ENCODE peak calls at places on chromosomes 7 and 10, in eight cellular contexts. O is HCT116, I is neural progenitor cell, V is PC-3, H is OCI-LY7, P is GM23248, T is hepatocyte, N is SK-N-SH. W is an unnamed sample.

GRCh38 chr10:68202965-68203358 is 29.0 kb downstream of the ATOH7 start:
- DNase-seq in O (no peak), I (no peak), V (peak), H (no peak), P (peak), T (no peak), N (no peak), W (no peak)

GRCh38 chr7:13984831-13985685 is 4.4 kb downstream of the ETV1 start:
- DNase-seq in O (no peak), I (peak), V (no peak), H (no peak), P (no peak), T (no peak), N (no peak), W (no peak)

GRCh38 chr10:96587255-96588059 is 645 bp upstream of the TM9SF3 start:
- DNase-seq in O (peak), I (no peak), V (peak), H (peak), P (peak), T (no peak), N (no peak), W (peak)

GRCh38 chr7:477626-478220 is 41.9 kb downstream of the PDGFA start:
- DNase-seq in O (no peak), I (no peak), V (peak), H (no peak), P (no peak), T (no peak), N (no peak), W (no peak)

GRCh38 chr10:104734408-104734807 is 93.3 kb downstream of the SORCS3 start:
- DNase-seq in O (no peak), I (no peak), V (no peak), H (no peak), P (no peak), T (no peak), N (no peak), W (no peak)

GRCh38 chr10:31051703-31052102 is 20.0 kb upstream of the ZNF438 start:
- DNase-seq in O (no peak), I (no peak), V (peak), H (no peak), P (peak), T (no peak), N (no peak), W (no peak)

GRCh38 chr10:129500617-129501339 is 33.7 kb downstream of the MGMT start:
- DNase-seq in O (no peak), I (no peak), V (no peak), H (no peak), P (no peak), T (peak), N (no peak), W (no peak)

GRCh38 chr7:131521651-131522163 is 34.7 kb downstream of the PODXL start:
- DNase-seq in O (no peak), I (peak), V (peak), H (no peak), P (peak), T (no peak), N (no peak), W (no peak)

GRCh38 chr10:43259981-43260761 is 6.7 kb downstream of the RASGEF1A start:
- DNase-seq in O (no peak), I (no peak), V (peak), H (no peak), P (no peak), T (no peak), N (peak), W (peak)

GRCh38 chr7:94303736-94304135 is 91.0 kb upstream of the COL1A2 start:
- DNase-seq in O (no peak), I (no peak), V (no peak), H (no peak), P (peak), T (peak), N (no peak), W (no peak)

GRCh38 chr10:23100331-23101030 is 5.1 kb downstream of the MSRB2 start:
- DNase-seq in O (no peak), I (no peak), V (no peak), H (peak), P (no peak), T (no peak), N (no peak), W (no peak)

GRCh38 chr7:149140784-149141183 is 6.5 kb upstream of the ZNF398 start:
- DNase-seq in O (no peak), I (no peak), V (no peak), H (no peak), P (peak), T (no peak), N (no peak), W (no peak)

GRCh38 chr7:55641273-55641691 is 69.0 kb upstream of the VOPP1 start:
- DNase-seq in O (peak), I (peak), V (peak), H (peak), P (peak), T (peak), N (peak), W (peak)

GRCh38 chr7:18352339-18353255 is 143.0 kb upstream of the HDAC9 start:
- DNase-seq in O (peak), I (peak), V (peak), H (peak), P (peak), T (peak), N (peak), W (peak)

GRCh38 chr10:80506189-80506575 is 31.5 kb upstream of the SH2D4B start:
- DNase-seq in O (peak), I (no peak), V (no peak), H (no peak), P (peak), T (peak), N (no peak), W (no peak)

GRCh38 chr10:125021686-125022374 is 79.9 kb downstream of the ZRANB1 start:
- DNase-seq in O (no peak), I (no peak), V (no peak), H (no peak), P (no peak), T (no peak), N (no peak), W (no peak)

GRCh38 chr10:88152720-88153119 is 289.3 kb downstream of the PTEN start:
- DNase-seq in O (peak), I (no peak), V (no peak), H (peak), P (peak), T (peak), N (peak), W (peak)

GRCh38 chr7:101058355-101058754 is 26.9 kb upstream of the TRIM56 start:
- DNase-seq in O (peak), I (peak), V (peak), H (peak), P (peak), T (peak), N (no peak), W (peak)

GRCh38 chr7:136023134-136023869 is 46.1 kb upstream of the MTPN start:
- DNase-seq in O (no peak), I (no peak), V (no peak), H (no peak), P (no peak), T (no peak), N (no peak), W (no peak)

GRCh38 chr7:99848420-99849216 is 20.8 kb downstream of the CYP3A43 start:
- DNase-seq in O (no peak), I (no peak), V (no peak), H (no peak), P (no peak), T (no peak), N (no peak), W (no peak)

GRCh38 chr10:120282421-120282820 is 174.6 kb upstream of the PLPP4 start:
- DNase-seq in O (no peak), I (no peak), V (no peak), H (no peak), P (no peak), T (no peak), N (no peak), W (no peak)

GRCh38 chr7:70271617-70272081 is 673.4 kb downstream of the AUTS2 start:
- DNase-seq in O (no peak), I (no peak), V (no peak), H (no peak), P (peak), T (no peak), N (peak), W (no peak)

GRCh38 chr7:77226357-77226839 is 26.8 kb upstream of the FGL2 start:
- DNase-seq in O (no peak), I (no peak), V (no peak), H (no peak), P (peak), T (no peak), N (no peak), W (no peak)
- TF ChIP-seq EZH2phosphoT487 in O (no peak), I (no peak), V (no peak), H (no peak), P (no peak), T (no peak), N (no peak), W (no peak)

GRCh38 chr7:129925416-129926002 is 27.3 kb downstream of the UBE2H start:
- DNase-seq in O (no peak), I (no peak), V (no peak), H (no peak), P (peak), T (no peak), N (no peak), W (no peak)

GRCh38 chr7:129919492-129919891 is 33.3 kb downstream of the UBE2H start:
- DNase-seq in O (no peak), I (no peak), V (no peak), H (no peak), P (no peak), T (no peak), N (no peak), W (no peak)

GRCh38 chr7:129926618-129927017 is 26.1 kb downstream of the UBE2H start:
- DNase-seq in O (no peak), I (no peak), V (no peak), H (no peak), P (no peak), T (no peak), N (no peak), W (no peak)

GRCh38 chr7:129924602-129925001 is 28.2 kb downstream of the UBE2H start:
- DNase-seq in O (no peak), I (no peak), V (no peak), H (no peak), P (no peak), T (no peak), N (no peak), W (no peak)

GRCh38 chr7:129923709-129924108 is 29.1 kb downstream of the UBE2H start:
- DNase-seq in O (no peak), I (no peak), V (peak), H (no peak), P (peak), T (no peak), N (no peak), W (peak)
- TF ChIP-seq EZH2phosphoT487 in O (no peak), I (no peak), V (no peak), H (no peak), P (no peak), T (no peak), N (no peak), W (no peak)

DNA sequence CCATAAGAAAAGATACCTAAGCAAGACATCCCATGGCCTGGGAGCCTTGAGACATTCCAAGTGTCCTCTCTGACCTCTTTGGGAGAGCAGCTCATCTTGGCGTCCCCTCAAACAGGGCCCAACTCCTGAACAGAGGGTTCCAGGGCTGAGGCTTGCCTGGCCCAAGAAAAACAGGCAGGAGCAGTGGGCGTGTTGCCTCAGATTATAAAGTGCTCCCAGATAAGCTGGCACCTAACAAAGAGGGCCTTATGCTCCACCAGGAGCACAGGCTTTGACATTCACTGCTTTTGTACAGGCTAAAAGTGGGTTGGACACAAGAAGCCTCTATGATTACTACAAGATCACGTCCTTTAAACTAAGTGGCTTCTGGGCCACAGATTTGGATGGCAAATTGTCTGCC is 193.1 kb downstream of the FGFR2 start:
- DNase-seq in O (no peak), I (no peak), V (no peak), H (no peak), P (no peak), T (no peak), N (no peak), W (no peak)
- TF ChIP-seq EZH2phosphoT487 in O (no peak), I (no peak), V (no peak), H (no peak), P (no peak), T (no peak), N (no peak), W (no peak)

GRCh38 chr10:127882391-127882790 is 10.3 kb downstream of the CLRN3 start:
- DNase-seq in O (no peak), I (no peak), V (no peak), H (no peak), P (no peak), T (no peak), N (no peak), W (no peak)
- TF ChIP-seq EZH2phosphoT487 in O (no peak), I (no peak), V (no peak), H (no peak), P (no peak), T (no peak), N (no peak), W (no peak)

GRCh38 chr10:75111367-75111905 is at the start of gene SAMD8:
- DNase-seq in O (peak), I (peak), V (peak), H (peak), P (peak), T (peak), N (peak), W (peak)
- TF ChIP-seq EZH2phosphoT487 in O (no peak), I (no peak), V (no peak), H (no peak), P (no peak), T (no peak), N (no peak), W (no peak)

GRCh38 chr10:84966708-84967441 is 638.5 kb downstream of the CCSER2 start:
- DNase-seq in O (no peak), I (no peak), V (no peak), H (no peak), P (no peak), T (no peak), N (peak), W (no peak)
- TF ChIP-seq EZH2phosphoT487 in O (no peak), I (no peak), V (no peak), H (no peak), P (no peak), T (no peak), N (no peak), W (no peak)

DNA sequence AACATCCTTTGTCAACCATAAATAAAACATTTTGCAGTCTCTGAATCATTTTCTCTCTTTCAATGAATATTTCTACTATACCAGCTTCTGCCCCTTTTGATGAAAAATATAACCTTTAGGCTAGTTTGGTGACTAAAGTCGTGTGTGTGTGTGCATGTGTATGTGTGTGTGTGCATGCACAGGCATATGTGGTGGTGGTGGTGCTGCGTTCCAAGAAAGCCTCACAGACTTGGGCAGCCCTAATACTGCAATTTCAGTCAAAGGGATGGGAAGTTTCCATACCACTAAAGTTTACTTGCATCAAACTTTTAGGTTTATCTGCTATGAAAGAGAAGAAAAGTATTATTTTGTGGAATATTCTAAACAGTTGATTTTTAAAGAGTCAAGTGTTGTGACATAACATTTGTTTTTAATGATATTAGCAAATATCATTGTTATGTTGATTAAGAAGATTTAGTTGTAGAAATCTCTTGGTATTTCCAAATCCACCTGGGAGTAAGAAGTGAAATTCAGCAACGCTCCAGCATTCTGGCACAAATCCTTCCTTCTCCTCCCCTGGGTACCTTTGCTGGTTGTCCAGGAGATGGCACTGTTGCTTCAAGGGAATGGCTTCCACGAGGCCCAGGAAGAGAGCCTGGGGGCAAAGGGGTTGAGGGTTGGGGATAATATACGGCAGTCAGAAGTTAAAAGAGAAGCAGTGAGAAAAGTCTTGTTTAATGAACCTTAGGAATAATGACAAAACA is 41.5 kb downstream of the ASB4 start:
- DNase-seq in O (peak), I (peak), V (peak), H (peak), P (peak), T (peak), N (peak), W (peak)
- TF ChIP-seq EZH2phosphoT487 in O (no peak), I (no peak), V (no peak), H (no peak), P (no peak), T (no peak), N (no peak), W (no peak)

DNA sequence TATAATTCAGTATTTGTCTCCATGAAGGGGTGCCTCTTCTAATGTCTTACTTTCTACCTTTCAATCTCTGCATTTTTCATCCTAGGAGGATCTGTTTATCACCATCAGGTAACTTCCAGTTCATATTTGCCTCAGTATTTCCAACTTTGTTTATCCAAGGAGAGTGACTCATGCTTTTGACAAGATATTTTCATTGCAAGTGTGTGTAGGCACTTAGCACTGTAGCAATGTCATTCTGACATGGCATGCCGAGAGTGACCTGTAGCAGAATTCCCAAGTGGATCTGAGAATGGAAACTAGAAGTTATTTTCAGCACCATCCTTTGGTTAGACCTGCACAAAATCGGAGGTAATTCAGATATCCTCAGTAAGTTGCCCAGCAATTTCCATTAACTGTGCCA is 129.9 kb downstream of the INHBA start:
- DNase-seq in O (no peak), I (no peak), V (peak), H (no peak), P (peak), T (peak), N (no peak), W (no peak)
- TF ChIP-seq EZH2phosphoT487 in O (no peak), I (no peak), V (no peak), H (no peak), P (no peak), T (no peak), N (no peak), W (no peak)

GRCh38 chr10:6593140-6593740 is 13.2 kb upstream of the PRKCQ start:
- DNase-seq in O (no peak), I (no peak), V (no peak), H (no peak), P (no peak), T (no peak), N (peak), W (no peak)
- TF ChIP-seq EZH2phosphoT487 in O (no peak), I (no peak), V (no peak), H (no peak), P (no peak), T (no peak), N (no peak), W (no peak)

GRCh38 chr10:54961040-54961439 is 160.0 kb upstream of the PCDH15 start:
- DNase-seq in O (no peak), I (no peak), V (no peak), H (no peak), P (no peak), T (no peak), N (no peak), W (no peak)
- TF ChIP-seq EZH2phosphoT487 in O (no peak), I (no peak), V (no peak), H (no peak), P (no peak), T (no peak), N (no peak), W (no peak)

W was measured in MM.1S.